ENCODE peak calls at places on chromosome X, in six cellular contexts. H is psoas muscle; C is fibroblast of mammary gland; L is HFF-Myc; N is CD8-positive, alpha-beta memory T cell; T is transverse colon. E is an unnamed sample.

GRCh38 chrX:150864127-150864526 is 34.3 kb downstream of the CD99L2 start:
- DNase-seq in T (no peak), N (no peak), C (no peak), L (no peak), H (no peak), E (no peak)

GRCh38 chrX:150017868-150018267 is 79.6 kb upstream of the EOLA2 start:
- DNase-seq in N (no peak), C (no peak), H (no peak), L (no peak), T (no peak), E (no peak)

GRCh38 chrX:101595739-101596419 is 21.9 kb downstream of the ARMCX6 start:
- DNase-seq in L (peak), H (no peak), T (no peak), C (peak), N (peak), E (peak)

GRCh38 chrX:12843668-12844279 is 23.1 kb upstream of the TLR7 start:
- DNase-seq in T (no peak), L (no peak), H (no peak), N (no peak), C (no peak), E (no peak)

GRCh38 chrX:108090474-108091265 is 672 bp downstream of the PSMD10 start:
- DNase-seq in T (no peak), L (no peak), C (peak), N (no peak), H (no peak), E (no peak)

GRCh38 chrX:74232859-74233258 is 71.1 kb upstream of the ZCCHC13 start:
- DNase-seq in H (no peak), T (no peak), N (no peak), L (no peak), C (peak), E (no peak)

GRCh38 chrX:105495376-105495775 is 274.9 kb upstream of the TEX13A start:
- DNase-seq in L (no peak), C (peak), H (no peak), T (no peak), N (no peak), E (no peak)

GRCh38 chrX:154021131-154021611 is 1.5 kb upstream of the IRAK1 start:
- DNase-seq in H (no peak), L (peak), N (no peak), T (no peak), C (peak), E (no peak)

GRCh38 chrX:134023851-134024281 is 38.5 kb upstream of the GPC3 start:
- DNase-seq in C (no peak), H (no peak), N (no peak), L (no peak), T (no peak), E (no peak)

GRCh38 chrX:132463411-132463810 is 25.4 kb downstream of the MBNL3 start:
- DNase-seq in T (no peak), L (no peak), C (peak), N (no peak), H (no peak), E (no peak)

GRCh38 chrX:107629533-107629909 is 1.2 kb downstream of the PRPS1 start:
- DNase-seq in C (peak), L (no peak), T (no peak), H (no peak), N (no peak), E (no peak)

GRCh38 chrX:102129473-102129872 is 4.0 kb downstream of the TCEAL2 start:
- DNase-seq in H (no peak), C (peak), L (no peak), N (no peak), T (no peak), E (no peak)

GRCh38 chrX:155334486-155335316 is at the start of gene CLIC2:
- DNase-seq in C (peak), T (peak), L (peak), H (no peak), N (no peak), E (peak)

GRCh38 chrX:31435592-31435991 is 363.8 kb upstream of the FTHL17 start:
- DNase-seq in L (no peak), C (no peak), N (no peak), H (no peak), T (peak), E (no peak)

GRCh38 chrX:56219702-56220101 is 12.5 kb upstream of the KLF8 start:
- DNase-seq in L (no peak), T (no peak), N (no peak), H (no peak), C (peak), E (no peak)

GRCh38 chrX:19867938-19868337 is 19.5 kb downstream of the SH3KBP1 start:
- DNase-seq in H (no peak), N (no peak), T (no peak), C (no peak), L (no peak), E (no peak)

GRCh38 chrX:53048169-53049126 is at the start of gene GPR173:
- DNase-seq in H (peak), C (peak), T (peak), N (no peak), L (peak), E (peak)

GRCh38 chrX:66030505-66031317 is 9.2 kb downstream of the VSIG4 start:
- DNase-seq in L (no peak), H (no peak), C (peak), T (peak), N (peak), E (no peak)

GRCh38 chrX:103831803-103832544 is at the start of gene RAB9B:
- DNase-seq in N (peak), L (no peak), T (peak), C (peak), H (peak), E (no peak)

GRCh38 chrX:148417934-148418333 is 82.5 kb upstream of the AFF2 start:
- DNase-seq in C (peak), L (no peak), T (no peak), H (no peak), N (no peak), E (peak)

GRCh38 chrX:53294024-53294648 is 12.8 kb upstream of the IQSEC2 start:
- DNase-seq in H (no peak), C (peak), T (no peak), L (no peak), N (no peak), E (no peak)

GRCh38 chrX:13647709-13648212 is 5.2 kb upstream of the TCEANC start:
- DNase-seq in N (no peak), H (peak), T (peak), L (no peak), C (peak), E (peak)

GRCh38 chrX:137194164-137194563 is 160.4 kb upstream of the GPR101 start:
- DNase-seq in T (no peak), C (peak), N (peak), L (no peak), H (no peak), E (no peak)

GRCh38 chrX:29948653-29949052 is 266.7 kb upstream of the MAGEB2 start:
- DNase-seq in L (no peak), H (no peak), N (no peak), C (peak), T (no peak), E (peak)

GRCh38 chrX:153778151-153778551 is 2.7 kb upstream of the SRPK3 start:
- DNase-seq in T (no peak), N (no peak), L (no peak), C (no peak), H (no peak), E (no peak)

GRCh38 chrX:46551494-46552128 is 6.4 kb upstream of the ZNF674 start:
- DNase-seq in T (no peak), H (no peak), C (peak), N (no peak), L (no peak), E (no peak)

GRCh38 chrX:105273326-105273725 is 52.8 kb upstream of the TEX13A start:
- DNase-seq in C (no peak), T (no peak), N (no peak), L (no peak), H (no peak), E (no peak)

GRCh38 chrX:106791495-106791894 is 11.0 kb upstream of the TBC1D8B start:
- DNase-seq in T (no peak), C (peak), N (no peak), H (no peak), L (no peak), E (no peak)

DNA sequence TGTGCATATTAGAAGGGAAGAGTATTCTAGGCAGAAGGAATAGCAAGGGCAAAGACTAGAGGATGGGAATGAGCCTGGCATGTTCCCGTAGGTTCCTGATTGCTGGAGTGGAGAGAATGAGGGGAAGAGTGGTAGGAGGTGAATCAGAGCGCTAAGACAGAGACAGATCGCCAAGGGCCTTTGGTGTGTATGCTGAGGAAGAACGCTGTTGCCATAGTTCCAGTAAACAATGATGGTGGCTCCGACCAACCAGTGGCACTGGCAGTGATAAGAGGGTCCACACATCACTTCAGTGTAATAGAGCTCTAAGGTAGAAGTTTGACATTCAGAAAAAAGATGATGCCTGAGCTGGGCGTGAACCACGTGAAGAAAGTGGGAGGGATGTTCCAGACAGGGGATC is 966 bp downstream of the TBC1D25 start:
- DNase-seq in C (no peak), H (no peak), T (no peak), L (no peak), N (peak), E (no peak)
- H3K4me3 ChIP-seq in C (peak), H (peak), T (peak), L (peak), N (peak), E (peak)

DNA sequence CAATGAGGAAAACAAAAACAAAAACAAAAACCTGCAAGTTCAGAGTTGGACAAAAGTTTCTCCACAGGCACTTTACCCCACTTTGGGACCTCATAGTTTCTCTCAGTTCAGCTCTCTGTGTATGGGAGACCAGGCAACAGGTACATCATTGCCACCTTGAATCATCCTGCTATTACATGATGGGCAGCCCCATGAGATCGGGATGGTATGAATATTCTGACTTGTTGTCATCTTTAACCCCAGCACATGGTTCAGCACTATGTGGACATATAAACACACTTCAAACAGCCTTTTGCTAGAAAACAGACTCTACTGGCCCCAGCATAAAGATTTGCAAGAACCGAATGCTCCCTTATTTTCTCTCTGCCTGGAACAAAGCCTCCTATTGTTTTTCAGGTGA is 176.9 kb upstream of the SCML1 start:
- DNase-seq in C (no peak), N (no peak), L (no peak), T (no peak), H (no peak), E (no peak)
- H3K4me3 ChIP-seq in C (no peak), N (no peak), L (no peak), T (no peak), H (no peak), E (no peak)

GRCh38 chrX:119235872-119236598 is at the start of gene PGRMC1:
- DNase-seq in T (peak), L (peak), H (peak), N (peak), C (peak), E (peak)

GRCh38 chrX:119237526-119238035 is 1.5 kb downstream of the PGRMC1 start:
- DNase-seq in N (no peak), H (no peak), T (no peak), L (no peak), C (no peak), E (no peak)

GRCh38 chrX:119236599-119237525 is 777 bp downstream of the PGRMC1 start:
- DNase-seq in H (peak), T (peak), N (peak), C (peak), L (no peak), E (peak)

GRCh38 chrX:119238557-119238956 is 2.5 kb downstream of the PGRMC1 start:
- DNase-seq in C (peak), H (no peak), L (no peak), N (no peak), T (no peak), E (no peak)

GRCh38 chrX:119234931-119235555 is 1.0 kb upstream of the PGRMC1 start:
- DNase-seq in C (peak), L (peak), T (no peak), H (no peak), N (no peak), E (no peak)
- H3K4me3 ChIP-seq in C (peak), L (peak), T (no peak), H (no peak), N (peak), E (no peak)

GRCh38 chrX:40009462-40009851 is 88.3 kb downstream of the BCOR start:
- DNase-seq in H (no peak), N (no peak), T (no peak), C (no peak), L (no peak), E (no peak)
- H3K4me3 ChIP-seq in H (peak), N (no peak), T (peak), C (no peak), L (no peak), E (no peak)

DNA sequence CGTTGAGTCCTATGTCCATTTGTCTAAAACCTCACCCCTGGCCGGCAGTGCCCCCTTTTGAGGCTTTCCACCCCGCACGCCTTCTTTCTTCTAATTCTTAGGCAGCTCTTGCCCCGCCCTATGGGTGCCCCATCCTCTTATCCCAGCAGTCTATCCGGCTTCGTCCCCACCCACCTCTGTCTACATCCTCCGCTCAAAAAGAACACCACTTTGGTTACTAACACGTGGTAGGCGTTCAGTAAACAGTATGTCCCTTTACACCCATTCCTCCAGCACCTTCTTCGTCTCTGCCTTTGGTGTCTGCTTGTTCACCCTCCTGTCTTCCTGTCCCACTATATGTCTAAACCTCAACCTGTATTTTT is 39.2 kb downstream of the STARD8 start:
- DNase-seq in C (peak), N (no peak), H (no peak), T (no peak), L (no peak), E (no peak)
- H3K4me3 ChIP-seq in C (peak), N (no peak), H (peak), T (peak), L (peak), E (peak)

GRCh38 chrX:34915463-34916225 is 27.0 kb upstream of the FAM47B start:
- DNase-seq in N (no peak), H (no peak), T (no peak), C (no peak), L (no peak), E (no peak)

GRCh38 chrX:34918856-34919255 is 23.7 kb upstream of the FAM47B start:
- DNase-seq in T (no peak), N (no peak), L (peak), H (no peak), C (peak), E (no peak)

GRCh38 chrX:34917146-34917545 is 25.4 kb upstream of the FAM47B start:
- DNase-seq in N (no peak), L (no peak), H (no peak), T (no peak), C (peak), E (no peak)

DNA sequence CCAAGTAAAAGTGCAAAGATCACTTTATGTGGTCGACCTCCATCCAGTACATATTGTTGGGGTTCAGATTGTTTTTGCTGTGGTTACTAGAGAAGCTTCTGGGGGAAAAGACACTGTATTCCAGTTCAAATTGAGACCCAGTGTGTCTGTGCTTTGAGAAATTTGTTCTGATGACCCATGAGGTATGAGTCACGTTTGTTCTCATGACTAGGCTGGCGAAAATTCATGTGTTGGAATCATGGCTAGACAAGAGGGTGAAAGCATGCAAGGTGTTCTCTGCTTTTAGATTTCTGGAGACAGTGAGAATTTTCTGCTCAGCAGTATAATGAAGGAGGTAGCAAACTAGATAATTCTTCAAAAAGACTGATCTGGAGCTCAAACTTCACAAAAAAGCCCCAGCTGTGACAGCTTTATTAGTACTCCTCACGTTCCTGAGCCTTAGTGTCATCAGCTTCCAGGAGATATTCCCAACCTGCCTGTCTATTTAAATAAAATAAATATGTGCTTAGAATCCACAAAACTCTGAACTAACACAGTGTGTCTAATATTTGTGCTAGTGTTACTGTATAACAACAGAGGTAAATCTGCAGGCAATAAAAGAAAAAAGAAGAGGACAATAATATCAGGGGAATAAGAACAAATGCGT is 24.4 kb upstream of the FAM47B start:
- DNase-seq in N (no peak), H (no peak), C (peak), T (no peak), L (no peak), E (no peak)
- H3K4me3 ChIP-seq in N (no peak), H (no peak), C (no peak), T (no peak), L (no peak), E (no peak)

GRCh38 chrX:41688835-41689234 is at the start of gene GPR34:
- DNase-seq in H (no peak), T (no peak), C (no peak), N (peak), L (no peak), E (no peak)

GRCh38 chrX:41688154-41688553 is 619 bp upstream of the GPR34 start:
- DNase-seq in H (no peak), C (no peak), L (no peak), T (no peak), N (no peak), E (no peak)

GRCh38 chrX:41684138-41684537 is 4.6 kb upstream of the GPR34 start:
- DNase-seq in T (no peak), N (no peak), L (no peak), H (no peak), C (peak), E (no peak)

GRCh38 chrX:41686788-41687187 is 2.0 kb upstream of the GPR34 start:
- DNase-seq in N (no peak), H (no peak), C (no peak), L (no peak), T (no peak), E (no peak)

DNA sequence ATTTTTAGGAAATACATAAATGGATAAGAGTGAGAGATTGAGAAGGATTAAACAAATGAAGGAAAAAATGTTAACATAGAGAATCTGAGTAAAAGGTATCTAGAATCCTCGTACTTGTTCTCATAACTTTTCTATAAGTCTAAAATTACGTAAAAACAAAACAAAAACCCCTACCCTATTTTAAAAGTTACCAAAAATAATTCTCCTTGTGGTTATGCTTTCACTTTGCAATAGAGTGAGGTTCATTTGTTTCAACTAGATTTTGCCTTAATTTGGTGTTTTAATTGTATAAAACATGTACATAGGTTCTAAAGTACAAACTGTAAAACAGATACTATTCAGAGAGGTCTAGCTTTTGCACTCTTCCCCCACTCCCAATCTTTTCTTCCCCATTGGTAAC is 3.8 kb upstream of the GPR34 start:
- DNase-seq in T (no peak), C (no peak), H (no peak), L (no peak), N (no peak), E (no peak)
- H3K4me3 ChIP-seq in T (no peak), C (no peak), H (no peak), L (no peak), N (no peak), E (no peak)